ENCODE peak calls at places on chromosomes 16 and 17, in five cellular contexts. W is astrocyte of the spinal cord, K is breast epithelium, X is mammary epithelial cell, D is AG10803. V is an unnamed sample.

GRCh38 chr16:10121496-10121895 is 60.7 kb downstream of the GRIN2A start:
- DNase-seq in W (peak), K (no peak), X (peak), D (peak), V (peak)

GRCh38 chr16:1078579-1079021 is 6.1 kb downstream of the SSTR5 start:
- DNase-seq in W (peak), K (peak), D (no peak), X (peak), V (peak)

GRCh38 chr16:31471875-31472558 is at the start of gene TGFB1I1:
- DNase-seq in K (peak), W (peak), X (peak), D (peak), V (no peak)

GRCh38 chr17:17849147-17849820 is 12.5 kb upstream of the SREBF1 start:
- DNase-seq in K (peak), X (no peak), D (peak), W (peak), V (no peak)

GRCh38 chr16:78249056-78249455 is 149.6 kb downstream of the WWOX start:
- DNase-seq in X (no peak), K (no peak), W (no peak), D (no peak), V (no peak)

GRCh38 chr17:41586863-41587495 is at the start of gene KRT14:
- DNase-seq in K (peak), X (peak), D (no peak), W (no peak), V (no peak)

GRCh38 chr17:79777844-79778503 is at the start of gene CBX2:
- DNase-seq in K (no peak), X (peak), D (peak), W (peak), V (no peak)

GRCh38 chr16:11224894-11225676 is 30.9 kb downstream of the SOCS1 start:
- DNase-seq in K (no peak), W (no peak), D (no peak), X (peak), V (no peak)

GRCh38 chr16:67915831-67916723 is 15.6 kb downstream of the CTRL start:
- DNase-seq in W (no peak), X (no peak), D (no peak), K (no peak), V (no peak)

GRCh38 chr17:80277751-80278671 is 17.4 kb downstream of the RNF213 start:
- DNase-seq in D (no peak), W (peak), X (peak), K (peak), V (no peak)

GRCh38 chr17:11486726-11487310 is 111.5 kb upstream of the DNAH9 start:
- DNase-seq in D (no peak), X (no peak), K (no peak), W (no peak), V (no peak)

GRCh38 chr16:5228369-5228768 is 130.8 kb upstream of the EEF2KMT start:
- DNase-seq in D (no peak), X (no peak), K (no peak), W (no peak), V (no peak)

GRCh38 chr16:50878966-50879615 is 137.2 kb downstream of the CYLD start:
- DNase-seq in X (no peak), D (no peak), W (no peak), K (no peak), V (no peak)

GRCh38 chr17:80322864-80323263 is 62.2 kb downstream of the RNF213 start:
- DNase-seq in K (no peak), X (no peak), W (no peak), D (no peak), V (no peak)

GRCh38 chr17:38440614-38441397 is 12.5 kb downstream of the ARHGAP23 start:
- DNase-seq in W (no peak), D (no peak), K (no peak), X (no peak), V (no peak)

GRCh38 chr16:14427371-14427948 is 202.6 kb downstream of the PARN start:
- DNase-seq in D (peak), X (peak), W (peak), K (no peak), V (no peak)

GRCh38 chr16:19384656-19385055 is 33.0 kb upstream of the TMC5 start:
- DNase-seq in W (no peak), K (peak), X (peak), D (no peak), V (no peak)

GRCh38 chr17:81923302-81924260 is 4.0 kb downstream of the MAFG start:
- DNase-seq in D (peak), X (peak), W (peak), K (no peak), V (no peak)

GRCh38 chr17:44518032-44518431 is 14.8 kb upstream of the GPATCH8 start:
- DNase-seq in K (no peak), X (no peak), D (peak), W (no peak), V (no peak)

GRCh38 chr16:19595043-19595767 is 39.7 kb downstream of the VPS35L start:
- DNase-seq in K (no peak), D (no peak), W (peak), X (no peak), V (peak)

GRCh38 chr17:82947051-82947991 is 107.5 kb upstream of the ZNF750 start:
- DNase-seq in D (no peak), X (no peak), K (no peak), W (no peak), V (no peak)

GRCh38 chr17:19647697-19648474 is 665 bp upstream of the ALDH3A2 start:
- DNase-seq in X (peak), W (peak), D (peak), K (peak), V (peak)

GRCh38 chr17:77728022-77728671 is 230.4 kb upstream of the TNRC6C start:
- DNase-seq in D (peak), W (no peak), K (peak), X (peak), V (no peak)

GRCh38 chr17:27469256-27469655 is 13.0 kb downstream of the KSR1 start:
- DNase-seq in K (no peak), D (no peak), X (no peak), W (no peak), V (no peak)

GRCh38 chr16:56589141-56590039 is at the start of gene MT3:
- DNase-seq in K (no peak), D (no peak), X (no peak), W (no peak), V (no peak)

GRCh38 chr16:23504453-23505179 is 5.7 kb downstream of the GGA2 start:
- DNase-seq in W (peak), D (peak), K (peak), X (peak), V (peak)

GRCh38 chr16:68091604-68092261 is 6.6 kb downstream of the NFATC3 start:
- DNase-seq in X (peak), D (peak), K (no peak), W (peak), V (no peak)

GRCh38 chr16:83244057-83244456 is 563.7 kb upstream of the HSBP1 start:
- DNase-seq in K (no peak), X (no peak), D (no peak), W (no peak), V (no peak)

DNA sequence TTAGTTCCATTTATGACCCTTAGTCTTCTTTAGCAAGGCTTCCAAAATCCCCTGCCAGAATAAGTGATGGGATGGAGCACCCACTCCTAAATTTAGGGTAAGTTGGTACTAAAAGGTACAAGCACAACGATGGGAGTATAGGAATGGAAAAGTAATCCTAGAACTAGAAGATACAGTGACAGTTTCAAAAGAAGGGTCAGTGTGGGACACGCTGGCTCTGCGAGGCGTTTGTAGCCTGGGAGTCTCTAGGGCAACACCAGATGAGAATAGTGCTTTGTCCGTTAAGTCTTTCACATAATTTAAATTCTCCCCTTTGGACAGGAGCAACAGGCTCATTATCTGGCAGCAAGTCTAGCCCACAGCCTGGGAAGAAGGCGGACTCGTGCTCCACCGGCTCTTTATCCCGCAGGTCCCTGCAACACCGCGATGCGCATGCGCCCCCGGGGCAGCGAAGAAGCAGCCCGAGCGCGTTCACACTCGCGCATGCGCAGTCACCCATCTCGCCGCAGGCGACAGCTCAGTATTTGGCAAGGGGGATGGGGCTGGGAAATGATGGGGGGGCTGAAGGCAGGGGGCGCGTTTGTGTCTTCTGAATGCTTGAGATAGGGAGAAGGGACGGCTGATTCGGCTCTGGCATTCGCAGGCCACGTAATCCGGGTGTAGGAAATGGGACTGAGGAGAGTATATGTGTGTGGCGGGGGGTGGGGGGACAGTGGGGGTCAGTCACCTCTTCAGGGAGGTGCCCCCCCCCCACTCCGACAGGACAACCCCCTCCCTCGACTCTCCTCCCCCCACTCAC is 564 bp downstream of the SPOP start:
- DNase-seq in W (peak), D (peak), K (peak), X (peak), V (peak)
- TF ChIP-seq CTCF in W (no peak), D (no peak), K (no peak), X (no peak), V (peak)

GRCh38 chr17:1783271-1783670 is 21.4 kb downstream of the SERPINF1 start:
- DNase-seq in X (peak), W (no peak), D (peak), K (no peak), V (no peak)
- H3K4me3 ChIP-seq in X (no peak), W (no peak), D (no peak), K (peak), V (no peak)

GRCh38 chr17:69431835-69432234 is 17.3 kb downstream of the MAP2K6 start:
- DNase-seq in X (no peak), W (no peak), K (no peak), D (no peak), V (no peak)
- TF ChIP-seq CTCF in X (no peak), W (no peak), K (no peak), D (no peak), V (no peak)

DNA sequence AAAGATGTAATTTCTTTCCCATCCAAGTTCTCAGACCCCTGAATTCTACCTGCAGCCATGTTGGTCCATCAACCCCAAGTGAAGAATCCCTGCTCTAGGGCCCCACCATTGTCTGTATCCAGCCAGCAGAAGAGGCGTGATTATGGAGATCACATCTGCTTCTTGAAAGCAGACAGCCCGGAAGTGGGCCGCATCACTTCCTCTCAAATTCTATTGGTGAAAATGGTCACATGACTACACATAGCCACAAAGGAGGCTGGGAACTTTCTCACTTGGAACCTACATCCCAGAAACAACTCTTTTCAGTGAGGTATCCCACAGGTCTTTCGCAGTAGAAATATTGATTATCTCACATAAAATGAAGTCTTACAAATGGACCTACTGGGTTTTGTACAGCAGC is 40.1 kb downstream of the IL4R start:
- DNase-seq in D (no peak), X (no peak), K (no peak), W (no peak), V (no peak)
- H3K4me3 ChIP-seq in D (no peak), X (no peak), K (no peak), W (no peak), V (no peak)

DNA sequence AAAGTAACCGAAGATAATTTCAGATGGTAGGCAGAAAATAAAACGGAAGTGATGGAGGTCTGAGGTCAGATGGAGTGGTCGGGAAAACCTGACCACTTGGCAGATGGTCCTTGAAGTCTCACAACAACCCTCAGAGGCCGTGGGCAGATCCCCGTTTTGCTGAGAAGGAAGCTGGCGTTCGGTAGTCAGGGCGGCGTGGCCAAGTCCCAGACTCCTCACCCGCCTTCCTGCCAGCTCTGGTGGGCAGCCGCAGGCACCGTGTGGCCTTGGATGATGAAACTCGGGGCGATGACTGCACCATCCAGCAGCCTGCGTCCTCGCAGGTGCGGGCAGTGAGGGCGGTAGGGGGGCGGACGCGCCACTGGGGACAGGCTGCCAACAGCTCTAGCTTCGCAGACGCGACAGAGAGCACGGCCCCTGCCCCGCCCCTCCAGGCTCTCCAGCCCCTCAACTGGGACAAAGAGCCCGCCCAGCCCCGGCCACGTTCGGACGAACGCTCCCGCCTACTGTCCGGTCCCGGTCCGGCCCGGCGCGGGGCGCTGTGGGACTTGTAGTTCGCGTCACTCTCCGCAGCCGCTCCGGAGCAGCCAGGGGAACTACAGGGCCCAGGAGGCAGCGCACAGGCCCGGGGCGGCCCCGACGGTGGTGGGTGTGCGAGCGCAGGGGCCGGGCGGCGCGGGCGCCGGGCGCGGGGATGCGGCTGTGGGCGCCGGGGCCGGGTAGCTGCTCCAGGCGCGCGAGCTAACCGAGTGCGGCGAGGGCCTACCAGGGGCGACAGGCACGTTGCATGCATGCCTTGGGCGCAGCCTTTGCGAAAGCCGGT is at the start of gene GPT2:
- DNase-seq in X (peak), W (peak), D (peak), K (peak), V (peak)
- TF ChIP-seq CTCF in X (no peak), W (no peak), D (peak), K (peak), V (no peak)

GRCh38 chr16:58085584-58086251 is 43.5 kb downstream of the CFAP20 start:
- DNase-seq in W (no peak), X (no peak), K (no peak), D (no peak), V (no peak)
- H3K4me3 ChIP-seq in W (no peak), X (no peak), K (no peak), D (no peak), V (no peak)

GRCh38 chr17:34930283-34930682 is 31.0 kb downstream of the CCT6B start:
- DNase-seq in W (no peak), K (no peak), D (no peak), X (no peak), V (no peak)
- TF ChIP-seq CTCF in W (no peak), K (no peak), D (no peak), X (no peak), V (no peak)

DNA sequence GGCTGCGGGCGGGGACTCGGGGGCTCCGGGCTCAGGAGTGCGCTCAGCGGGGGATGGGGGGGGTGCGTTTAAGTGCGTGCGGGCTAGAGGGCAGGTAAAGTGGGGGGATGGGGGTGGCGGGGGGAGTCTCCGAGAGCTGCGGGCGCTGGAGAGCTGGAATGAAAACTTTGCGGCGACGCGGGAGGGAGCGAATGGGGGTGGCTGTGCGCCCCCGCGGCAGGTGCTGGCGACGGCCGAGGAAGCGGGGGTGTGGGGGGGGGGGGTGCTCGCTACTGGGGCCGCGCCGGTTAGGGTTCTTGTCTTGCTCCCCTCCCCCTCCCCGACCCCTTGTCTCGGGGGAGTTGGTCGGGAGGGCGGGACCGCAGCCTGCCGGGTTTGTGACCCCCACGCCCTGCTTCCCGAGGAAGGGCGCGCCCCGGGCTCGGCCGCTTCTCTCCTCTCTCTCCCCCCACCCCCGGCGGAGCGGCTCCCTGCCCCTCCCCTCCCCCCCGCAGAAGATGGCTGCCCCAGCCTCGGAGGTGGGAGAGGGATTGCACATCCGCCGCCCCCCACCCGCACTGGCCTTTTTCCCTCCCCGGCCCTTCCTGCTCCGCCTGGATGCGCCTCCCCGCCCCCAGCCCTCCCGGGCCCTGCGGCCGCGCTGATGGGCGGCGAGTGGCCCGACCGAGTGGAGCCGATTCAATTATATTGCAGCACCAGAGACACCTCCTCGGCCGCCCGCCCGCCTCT is 651 bp downstream of the GSE1 start:
- DNase-seq in D (no peak), W (no peak), X (no peak), K (peak), V (no peak)
- H3K4me3 ChIP-seq in D (peak), W (peak), X (peak), K (peak), V (peak)

DNA sequence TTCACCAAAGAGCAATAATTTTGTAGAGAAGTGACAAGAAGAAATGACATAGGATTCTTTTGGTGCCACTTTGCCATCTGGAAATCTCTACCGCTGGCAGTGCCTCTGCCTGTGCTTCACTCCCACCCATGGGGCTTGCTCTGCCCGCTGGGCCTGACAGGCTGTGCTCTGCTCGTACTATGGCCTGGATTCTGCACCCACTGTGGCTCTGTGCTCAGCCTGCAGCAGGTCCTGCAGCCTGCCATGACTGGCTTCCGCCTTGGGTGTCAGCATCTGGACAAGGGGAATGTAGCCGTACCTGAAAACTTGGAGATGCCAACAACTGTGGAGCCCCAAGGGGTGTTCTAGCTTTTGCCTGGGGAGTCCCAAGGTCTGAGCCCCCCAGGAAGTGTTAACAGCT is 792.3 kb downstream of the CDH8 start:
- DNase-seq in X (no peak), K (no peak), W (no peak), D (no peak), V (no peak)
- TF ChIP-seq CTCF in X (no peak), K (no peak), W (no peak), D (no peak), V (no peak)

GRCh38 chr17:3966720-3967363 is 2.6 kb upstream of the ATP2A3 start:
- DNase-seq in D (no peak), K (no peak), W (no peak), X (no peak), V (no peak)
- H3K4me3 ChIP-seq in D (no peak), K (no peak), W (no peak), X (no peak), V (no peak)

V was measured in astrocyte of the cerebellum.